ENCODE peak calls at places on chromosomes 2 and 18, in six cellular contexts. L, N, X, U, G and H are unnamed samples. For H3K36me3, the result is how much of the 10 kb centered on the place peaks cover.

GRCh38 chr2:150850641-150851040 is 363.2 kb upstream of the RND3 start:
- DNase-seq in L (no peak), N (no peak), X (no peak), U (no peak), G (no peak), H (no peak)

GRCh38 chr2:12008425-12009061 is 262.1 kb downstream of the LPIN1 start:
- DNase-seq in L (no peak), N (no peak), X (no peak), U (no peak), G (no peak), H (no peak)

GRCh38 chr2:217822296-217823252 is 180.2 kb downstream of the TNS1 start:
- DNase-seq in L (no peak), N (peak), X (no peak), U (no peak), G (no peak), H (no peak)

GRCh38 chr18:8416212-8417019 is 192.8 kb upstream of the RAB12 start:
- DNase-seq in L (no peak), N (no peak), X (no peak), U (no peak), G (no peak), H (no peak)

GRCh38 chr18:34767601-34768027 is 57.5 kb downstream of the DTNA start:
- DNase-seq in L (no peak), N (no peak), X (no peak), U (no peak), G (no peak), H (no peak)

GRCh38 chr2:181157326-181157725 is 176.9 kb downstream of the UBE2E3 start:
- DNase-seq in L (no peak), N (no peak), X (no peak), U (no peak), G (no peak), H (no peak)

GRCh38 chr2:74864728-74865722 is 31.1 kb downstream of the HK2 start:
- DNase-seq in L (no peak), N (peak), X (peak), U (no peak), G (no peak), H (no peak)

GRCh38 chr2:176643711-176644110 is 374.5 kb downstream of the MTX2 start:
- DNase-seq in L (no peak), N (peak), X (no peak), U (no peak), G (no peak), H (no peak)

GRCh38 chr2:238974510-238975166 is 126.8 kb downstream of the TWIST2 start:
- DNase-seq in L (no peak), N (peak), X (no peak), U (no peak), G (no peak), H (no peak)

GRCh38 chr2:239269173-239269865 is 131.5 kb downstream of the HDAC4 start:
- DNase-seq in L (no peak), N (no peak), X (peak), U (no peak), G (no peak), H (no peak)

GRCh38 chr2:20796374-20796791 is 26.5 kb downstream of the LDAH start:
- DNase-seq in L (no peak), N (no peak), X (no peak), U (no peak), G (no peak), H (no peak)
- H3K36me3 ChIP-seq in L (under half), N (under half), X (under half), U (under half), G (under half), H (under half)

GRCh38 chr2:171149986-171150693 is 10.6 kb downstream of the TLK1 start:
- DNase-seq in L (no peak), N (no peak), X (no peak), U (no peak), G (no peak), H (no peak)

GRCh38 chr2:171149539-171149938 is 11.2 kb downstream of the TLK1 start:
- DNase-seq in L (no peak), N (no peak), X (no peak), U (no peak), G (no peak), H (no peak)

GRCh38 chr2:171146071-171146470 is 14.6 kb downstream of the TLK1 start:
- DNase-seq in L (no peak), N (no peak), X (no peak), U (no peak), G (no peak), H (no peak)

GRCh38 chr2:171146633-171147032 is 14.1 kb downstream of the TLK1 start:
- DNase-seq in L (no peak), N (no peak), X (no peak), U (no peak), G (no peak), H (no peak)

GRCh38 chr2:171147081-171147480 is 13.6 kb downstream of the TLK1 start:
- DNase-seq in L (no peak), N (no peak), X (no peak), U (no peak), G (no peak), H (no peak)
- H3K36me3 ChIP-seq in L (under half), N (under half), X (under half), U (under half), G (under half), H (under half)

GRCh38 chr2:208245746-208246145 is 9.1 kb downstream of the IDH1 start:
- DNase-seq in L (no peak), N (no peak), X (no peak), U (no peak), G (no peak), H (no peak)
- H3K36me3 ChIP-seq in L (under half), N (half or more), X (half or more), U (under half), G (under half), H (under half)

GRCh38 chr2:240594511-240595380 is 8.2 kb downstream of the CAPN10 start:
- DNase-seq in L (peak), N (no peak), X (peak), U (no peak), G (no peak), H (no peak)

GRCh38 chr2:240596491-240596931 is 10.0 kb downstream of the CAPN10 start:
- DNase-seq in L (peak), N (no peak), X (peak), U (no peak), G (no peak), H (no peak)

GRCh38 chr2:240595381-240596079 is 9.0 kb downstream of the CAPN10 start:
- DNase-seq in L (peak), N (peak), X (peak), U (peak), G (no peak), H (peak)

GRCh38 chr2:240597054-240597418 is 10.5 kb downstream of the CAPN10 start:
- DNase-seq in L (no peak), N (no peak), X (peak), U (no peak), G (no peak), H (no peak)

DNA sequence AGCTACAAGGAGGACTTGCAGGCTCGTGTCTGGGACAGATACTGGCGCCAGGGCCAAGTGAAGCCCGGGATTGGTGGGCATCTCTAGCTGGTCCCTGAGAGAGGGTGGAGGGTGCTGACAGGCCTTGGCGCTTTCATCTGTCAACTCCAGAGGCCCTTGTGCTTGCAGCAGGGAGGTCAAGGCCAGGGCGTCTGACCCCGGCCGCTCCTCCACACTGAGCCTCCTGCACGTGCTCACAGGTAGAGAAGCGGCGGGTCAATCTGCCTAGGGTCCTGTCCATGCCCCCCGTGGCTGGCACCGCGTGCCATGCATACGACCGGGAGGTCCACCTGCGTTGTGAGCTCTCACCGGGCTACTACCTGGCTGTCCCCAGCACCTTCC is 9.5 kb downstream of the CAPN10 start:
- DNase-seq in L (peak), N (no peak), X (peak), U (no peak), G (no peak), H (no peak)
- H3K36me3 ChIP-seq in L (under half), N (under half), X (under half), U (under half), G (under half), H (under half)

DNA sequence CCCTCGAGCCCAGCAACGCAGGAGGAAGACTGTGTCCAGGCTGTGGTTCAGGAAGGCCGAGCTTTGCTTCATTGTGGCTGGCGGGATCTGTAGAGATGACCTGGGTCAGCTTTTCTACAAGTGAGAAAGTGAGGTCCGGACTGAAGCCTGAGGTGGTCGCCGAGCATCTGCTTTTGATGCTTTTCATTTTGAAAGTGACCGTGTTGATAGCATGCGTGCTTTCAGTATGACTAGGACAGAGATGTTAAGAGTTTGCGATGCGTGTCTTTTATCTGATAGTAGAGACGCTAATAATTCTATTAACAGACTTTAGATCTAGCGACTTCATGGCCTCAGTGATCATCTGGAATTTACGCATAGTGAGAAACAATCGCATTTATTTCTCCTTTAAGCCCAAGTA is 28.1 kb downstream of the CTDP1 start:
- DNase-seq in L (no peak), N (no peak), X (no peak), U (no peak), G (no peak), H (no peak)
- H3K36me3 ChIP-seq in L (under half), N (under half), X (half or more), U (under half), G (under half), H (half or more)